ENCODE peak calls at places on chromosomes 13 and 19, in eight cellular contexts. One of them, this sample, is unnamed.

GRCh38 chr13:23357349-23357748 is 76.2 kb downstream of the SACS start:
- DNase-seq in OCI-LY7: no peak
- DNase-seq in GM23338: no peak
- DNase-seq in SK-N-SH: no peak
- DNase-seq in hepatocyte: no peak
- DNase-seq in HCT116: no peak
- DNase-seq in MM.1S: no peak
- DNase-seq in PC-3: no peak
- DNase-seq in this sample: no peak

GRCh38 chr13:113582841-113583631 is 1.5 kb upstream of the TFDP1 start:
- DNase-seq in HCT116: no peak
- DNase-seq in PC-3: no peak
- DNase-seq in OCI-LY7: no peak
- DNase-seq in MM.1S: no peak
- DNase-seq in hepatocyte: peak; percentile 26
- DNase-seq in GM23338: no peak
- DNase-seq in SK-N-SH: no peak
- DNase-seq in this sample: no peak

GRCh38 chr19:45505151-45505995 is 1.9 kb upstream of the VASP start:
- DNase-seq in SK-N-SH: no peak
- DNase-seq in HCT116: no peak
- DNase-seq in OCI-LY7: no peak
- DNase-seq in hepatocyte: no peak
- DNase-seq in GM23338: no peak
- DNase-seq in PC-3: no peak
- DNase-seq in MM.1S: no peak
- DNase-seq in this sample: no peak

GRCh38 chr13:83752141-83752540 is 130.1 kb downstream of the SLITRK1 start:
- DNase-seq in MM.1S: no peak
- DNase-seq in SK-N-SH: no peak
- DNase-seq in GM23338: no peak
- DNase-seq in HCT116: no peak
- DNase-seq in hepatocyte: no peak
- DNase-seq in PC-3: peak; percentile 56
- DNase-seq in OCI-LY7: no peak
- DNase-seq in this sample: peak; percentile 45

GRCh38 chr19:45615795-45616708 is 14.0 kb upstream of the GPR4 start:
- DNase-seq in HCT116: peak; percentile 97
- DNase-seq in OCI-LY7: peak; percentile 96
- DNase-seq in MM.1S: peak; percentile 87
- DNase-seq in SK-N-SH: peak; percentile 96
- DNase-seq in hepatocyte: peak; percentile 92
- DNase-seq in GM23338: peak; percentile 99
- DNase-seq in PC-3: peak; percentile 80
- DNase-seq in this sample: peak; percentile 87

GRCh38 chr13:21925720-21926119 is 254.8 kb downstream of the FGF9 start:
- DNase-seq in hepatocyte: peak; percentile 31
- DNase-seq in GM23338: peak; percentile 83
- DNase-seq in PC-3: no peak
- DNase-seq in OCI-LY7: no peak
- DNase-seq in SK-N-SH: no peak
- DNase-seq in MM.1S: no peak
- DNase-seq in HCT116: no peak
- DNase-seq in this sample: no peak

GRCh38 chr19:49479975-49480628 is 6.1 kb downstream of the FLT3LG start:
- DNase-seq in MM.1S: no peak
- DNase-seq in PC-3: no peak
- DNase-seq in SK-N-SH: no peak
- DNase-seq in hepatocyte: no peak
- DNase-seq in HCT116: no peak
- DNase-seq in OCI-LY7: no peak
- DNase-seq in GM23338: no peak
- DNase-seq in this sample: no peak

GRCh38 chr13:23657056-23657455 is 86.8 kb downstream of the TNFRSF19 start:
- DNase-seq in hepatocyte: no peak
- DNase-seq in SK-N-SH: peak; percentile 50
- DNase-seq in HCT116: no peak
- DNase-seq in PC-3: no peak
- DNase-seq in GM23338: no peak
- DNase-seq in OCI-LY7: no peak
- DNase-seq in MM.1S: no peak
- DNase-seq in this sample: no peak

GRCh38 chr19:15780595-15781418 is 6.7 kb upstream of the OR10H5 start:
- DNase-seq in OCI-LY7: no peak
- DNase-seq in PC-3: peak; percentile 42
- DNase-seq in SK-N-SH: no peak
- DNase-seq in HCT116: no peak
- DNase-seq in MM.1S: no peak
- DNase-seq in hepatocyte: no peak
- DNase-seq in GM23338: no peak
- DNase-seq in this sample: peak; percentile 51

GRCh38 chr13:99610702-99611289 is 109.5 kb downstream of the TM9SF2 start:
- DNase-seq in HCT116: no peak
- DNase-seq in OCI-LY7: no peak
- DNase-seq in hepatocyte: no peak
- DNase-seq in GM23338: peak; percentile 22
- DNase-seq in MM.1S: no peak
- DNase-seq in PC-3: no peak
- DNase-seq in SK-N-SH: no peak
- DNase-seq in this sample: no peak

GRCh38 chr13:21309542-21310172 is 133.2 kb downstream of the MRPL57 start:
- DNase-seq in OCI-LY7: no peak
- DNase-seq in MM.1S: no peak
- DNase-seq in SK-N-SH: no peak
- DNase-seq in PC-3: no peak
- DNase-seq in hepatocyte: no peak
- DNase-seq in GM23338: no peak
- DNase-seq in HCT116: no peak
- DNase-seq in this sample: no peak

GRCh38 chr13:40987606-40988280 is 31.4 kb downstream of the ELF1 start:
- DNase-seq in PC-3: no peak
- DNase-seq in SK-N-SH: no peak
- DNase-seq in hepatocyte: no peak
- DNase-seq in MM.1S: no peak
- DNase-seq in HCT116: no peak
- DNase-seq in GM23338: no peak
- DNase-seq in OCI-LY7: no peak
- DNase-seq in this sample: no peak

GRCh38 chr19:55370305-55370988 is at the start of gene IL11:
- DNase-seq in GM23338: no peak
- DNase-seq in PC-3: peak; percentile 63
- DNase-seq in OCI-LY7: no peak
- DNase-seq in hepatocyte: peak; percentile 59
- DNase-seq in HCT116: no peak
- DNase-seq in SK-N-SH: no peak
- DNase-seq in MM.1S: no peak
- DNase-seq in this sample: no peak

GRCh38 chr13:80921971-80922370 is 581.0 kb upstream of the SPRY2 start:
- DNase-seq in OCI-LY7: no peak
- DNase-seq in HCT116: no peak
- DNase-seq in PC-3: no peak
- DNase-seq in GM23338: no peak
- DNase-seq in SK-N-SH: no peak
- DNase-seq in MM.1S: no peak
- DNase-seq in hepatocyte: no peak
- DNase-seq in this sample: no peak

GRCh38 chr19:13599681-13600080 is 93.4 kb upstream of the CACNA1A start:
- DNase-seq in hepatocyte: no peak
- DNase-seq in GM23338: no peak
- DNase-seq in OCI-LY7: no peak
- DNase-seq in MM.1S: no peak
- DNase-seq in HCT116: no peak
- DNase-seq in SK-N-SH: no peak
- DNase-seq in PC-3: no peak
- DNase-seq in this sample: no peak

GRCh38 chr19:2455481-2456300 is 1.1 kb downstream of the LMNB2 start:
- DNase-seq in HCT116: no peak
- DNase-seq in hepatocyte: peak; percentile 57
- DNase-seq in OCI-LY7: peak; percentile 47
- DNase-seq in MM.1S: peak; percentile 62
- DNase-seq in SK-N-SH: peak; percentile 75
- DNase-seq in GM23338: no peak
- DNase-seq in PC-3: no peak
- DNase-seq in this sample: no peak

GRCh38 chr13:67343777-67344176 is 113.6 kb upstream of the PCDH9 start:
- DNase-seq in HCT116: no peak
- DNase-seq in GM23338: peak; percentile 35
- DNase-seq in OCI-LY7: no peak
- DNase-seq in PC-3: peak; percentile 57
- DNase-seq in MM.1S: no peak
- DNase-seq in SK-N-SH: no peak
- DNase-seq in hepatocyte: peak; percentile 34
- DNase-seq in this sample: peak; percentile 10

DNA sequence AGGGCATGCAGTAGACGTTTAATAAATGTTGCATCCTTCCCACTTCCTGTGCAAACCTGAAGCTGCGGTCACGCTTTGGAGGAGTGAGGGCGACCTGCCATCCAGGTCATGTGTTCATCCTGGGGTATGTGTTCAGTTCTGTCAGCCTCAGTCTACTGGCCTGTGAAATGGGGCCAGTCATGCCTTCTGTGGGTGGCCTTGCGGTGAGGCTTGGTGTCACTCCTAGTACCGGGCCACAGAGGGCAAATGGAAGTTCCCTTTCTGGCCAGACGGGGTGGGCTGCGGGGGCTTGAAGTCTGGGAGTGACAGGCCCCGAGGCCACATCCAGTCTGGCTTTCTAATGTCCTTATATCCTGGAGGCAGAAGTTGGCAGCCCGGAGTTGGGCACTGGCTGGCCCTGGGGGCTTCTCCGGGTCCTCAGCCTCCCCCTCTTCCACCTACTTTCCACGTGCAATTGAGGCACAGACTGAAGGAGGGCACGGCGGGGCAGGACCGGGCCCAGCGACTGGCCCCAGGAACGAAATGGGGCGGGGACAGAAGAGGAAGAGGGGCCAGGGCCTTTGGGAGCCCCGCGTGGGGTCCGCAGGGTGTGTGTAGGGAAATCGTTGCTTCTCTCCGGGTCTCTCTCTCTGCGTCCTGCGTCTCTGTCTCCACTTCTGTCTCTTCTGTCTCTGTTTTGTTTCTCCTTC is 11.1 kb downstream of the PDE4A start:
- DNase-seq in OCI-LY7: no peak
- DNase-seq in MM.1S: no peak
- DNase-seq in SK-N-SH: peak; percentile 46
- DNase-seq in PC-3: peak; percentile 37
- DNase-seq in HCT116: no peak
- DNase-seq in GM23338: peak; percentile 49
- DNase-seq in hepatocyte: no peak
- DNase-seq in this sample: no peak
- TF ChIP-seq CTCF in OCI-LY7: no peak
- TF ChIP-seq CTCF in MM.1S: no peak
- TF ChIP-seq CTCF in SK-N-SH: no peak
- TF ChIP-seq CTCF in PC-3: no peak
- TF ChIP-seq CTCF in HCT116: peak; percentile 34
- TF ChIP-seq CTCF in GM23338: no peak
- TF ChIP-seq CTCF in hepatocyte: no peak
- TF ChIP-seq CTCF in this sample: no peak

GRCh38 chr13:79528356-79528755 is 47.4 kb downstream of the NDFIP2 start:
- DNase-seq in hepatocyte: no peak
- DNase-seq in GM23338: no peak
- DNase-seq in PC-3: peak; percentile 31
- DNase-seq in OCI-LY7: no peak
- DNase-seq in SK-N-SH: no peak
- DNase-seq in MM.1S: no peak
- DNase-seq in HCT116: no peak
- DNase-seq in this sample: no peak

GRCh38 chr13:79527698-79528097 is 46.7 kb downstream of the NDFIP2 start:
- DNase-seq in MM.1S: no peak
- DNase-seq in SK-N-SH: no peak
- DNase-seq in OCI-LY7: no peak
- DNase-seq in PC-3: no peak
- DNase-seq in HCT116: no peak
- DNase-seq in hepatocyte: no peak
- DNase-seq in GM23338: no peak
- DNase-seq in this sample: no peak

GRCh38 chr13:79522583-79522982 is 41.6 kb downstream of the NDFIP2 start:
- DNase-seq in HCT116: no peak
- DNase-seq in PC-3: peak; percentile 27
- DNase-seq in SK-N-SH: no peak
- DNase-seq in MM.1S: peak; percentile 77
- DNase-seq in OCI-LY7: no peak
- DNase-seq in GM23338: no peak
- DNase-seq in hepatocyte: no peak
- DNase-seq in this sample: no peak

GRCh38 chr13:79525051-79525450 is 44.1 kb downstream of the NDFIP2 start:
- DNase-seq in SK-N-SH: no peak
- DNase-seq in hepatocyte: no peak
- DNase-seq in GM23338: no peak
- DNase-seq in MM.1S: no peak
- DNase-seq in HCT116: no peak
- DNase-seq in OCI-LY7: no peak
- DNase-seq in PC-3: no peak
- DNase-seq in this sample: no peak

GRCh38 chr13:79525458-79525857 is 44.5 kb downstream of the NDFIP2 start:
- DNase-seq in MM.1S: no peak
- DNase-seq in HCT116: no peak
- DNase-seq in PC-3: peak; percentile 69
- DNase-seq in SK-N-SH: no peak
- DNase-seq in OCI-LY7: no peak
- DNase-seq in GM23338: no peak
- DNase-seq in hepatocyte: no peak
- DNase-seq in this sample: no peak
- H3K4me2 ChIP-seq in MM.1S: no peak overlapping the region
- H3K4me2 ChIP-seq in HCT116: no peak overlapping the region
- H3K4me2 ChIP-seq in PC-3: peak overlapping the region; percentile 32
- H3K4me2 ChIP-seq in SK-N-SH: peak overlapping the region; percentile 2
- H3K4me2 ChIP-seq in OCI-LY7: no peak overlapping the region
- H3K4me2 ChIP-seq in GM23338: no peak overlapping the region
- H3K4me2 ChIP-seq in hepatocyte: no peak overlapping the region
- H3K4me2 ChIP-seq in this sample: no peak overlapping the region

DNA sequence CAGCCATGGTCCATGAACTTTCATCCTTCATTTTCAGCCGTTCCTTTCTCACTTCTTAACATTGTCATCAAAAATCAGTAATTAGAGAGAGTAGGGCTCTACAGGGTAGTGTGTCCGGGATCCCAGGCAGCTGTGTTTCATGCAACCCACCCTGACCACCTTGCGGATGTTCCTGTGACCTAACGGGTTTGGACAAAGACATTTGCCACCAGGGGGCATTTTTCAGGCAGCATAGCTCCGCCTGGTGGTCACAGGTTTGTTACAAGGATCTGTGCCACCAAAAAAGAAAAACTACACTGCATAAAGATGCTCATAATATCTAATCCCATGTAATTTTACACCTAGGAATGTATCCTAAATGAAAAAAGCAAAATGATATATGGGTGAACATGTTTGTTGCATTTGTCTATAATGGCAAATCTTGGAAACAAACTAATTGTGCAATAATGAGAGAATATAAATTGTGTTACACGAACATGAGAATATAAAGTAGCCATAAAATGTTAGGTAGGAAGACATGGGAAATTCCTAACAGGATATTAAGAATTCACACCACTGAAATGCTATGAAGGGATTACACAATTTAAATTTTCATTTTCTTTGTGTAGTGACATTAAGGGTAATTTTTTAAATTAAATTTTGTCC is 123.0 kb downstream of the SLC7A1 start:
- DNase-seq in PC-3: peak; percentile 67
- DNase-seq in hepatocyte: peak; percentile 71
- DNase-seq in GM23338: peak; percentile 85
- DNase-seq in OCI-LY7: peak; percentile 88
- DNase-seq in SK-N-SH: peak; percentile 72
- DNase-seq in MM.1S: peak; percentile 30
- DNase-seq in HCT116: peak; percentile 63
- DNase-seq in this sample: no peak
- H3K9me2 ChIP-seq in PC-3: no peaks in the 10 kb centered on the region
- H3K9me2 ChIP-seq in hepatocyte: no peaks in the 10 kb centered on the region
- H3K9me2 ChIP-seq in GM23338: no peaks in the 10 kb centered on the region
- H3K9me2 ChIP-seq in OCI-LY7: no peaks in the 10 kb centered on the region
- H3K9me2 ChIP-seq in SK-N-SH: no peaks in the 10 kb centered on the region
- H3K9me2 ChIP-seq in MM.1S: no peaks in the 10 kb centered on the region
- H3K9me2 ChIP-seq in HCT116: no peaks in the 10 kb centered on the region
- H3K9me2 ChIP-seq in this sample: no peaks in the 10 kb centered on the region

GRCh38 chr13:34430294-34430693 is 511.8 kb upstream of the NBEA start:
- DNase-seq in MM.1S: no peak
- DNase-seq in HCT116: no peak
- DNase-seq in GM23338: no peak
- DNase-seq in PC-3: no peak
- DNase-seq in SK-N-SH: no peak
- DNase-seq in OCI-LY7: no peak
- DNase-seq in hepatocyte: no peak
- DNase-seq in this sample: no peak
- TF ChIP-seq CTCF in MM.1S: no peak
- TF ChIP-seq CTCF in HCT116: no peak
- TF ChIP-seq CTCF in GM23338: no peak
- TF ChIP-seq CTCF in PC-3: no peak
- TF ChIP-seq CTCF in SK-N-SH: no peak
- TF ChIP-seq CTCF in OCI-LY7: no peak
- TF ChIP-seq CTCF in hepatocyte: no peak
- TF ChIP-seq CTCF in this sample: no peak